ENCODE peak calls at places on chromosomes 1 and 21, in nine cellular contexts. H, V, S, B, O, W, T, E and D are unnamed samples. For H3K4me1 and H3K9me3, the result is how much of the 10 kb centered on the place peaks cover.

GRCh38 chr1:204516180-204516879 is at the start of gene MDM4:
- DNase-seq in W (peak), H (peak), V (peak), E (peak), T (peak), S (peak), B (peak), O (peak), D (peak)

GRCh38 chr1:243455760-243456651 is 200.2 kb downstream of the SDCCAG8 start:
- DNase-seq in S (no peak), H (no peak), V (no peak), B (no peak), E (no peak), O (no peak), W (no peak), T (no peak), D (no peak)

GRCh38 chr1:11653616-11654570 is at the start of gene FBXO2:
- DNase-seq in S (peak), W (no peak), O (no peak), V (peak), T (no peak), B (no peak), H (peak), E (peak), D (no peak)

GRCh38 chr1:37149296-37149695 is 115.0 kb upstream of the GRIK3 start:
- DNase-seq in E (no peak), T (no peak), W (no peak), V (no peak), S (no peak), B (no peak), O (no peak), H (no peak), D (no peak)

GRCh38 chr1:206508130-206508884 is 976 bp downstream of the RASSF5 start:
- DNase-seq in E (peak), O (no peak), H (no peak), V (no peak), T (no peak), W (no peak), B (no peak), S (no peak), D (no peak)

GRCh38 chr1:47738560-47739182 is 258.5 kb downstream of the TRABD2B start:
- DNase-seq in B (peak), E (peak), H (peak), T (peak), V (peak), S (peak), W (no peak), O (peak), D (no peak)

GRCh38 chr1:37850352-37850955 is 8.9 kb downstream of the MTF1 start:
- DNase-seq in V (no peak), S (no peak), O (peak), H (peak), B (no peak), E (no peak), W (no peak), T (no peak), D (no peak)

GRCh38 chr1:201504179-201504631 is 2.7 kb downstream of the CSRP1 start:
- DNase-seq in W (no peak), H (peak), B (no peak), T (no peak), V (peak), O (peak), E (peak), S (no peak), D (no peak)

GRCh38 chr1:200372095-200372884 is 37.5 kb downstream of the ZNF281 start:
- DNase-seq in B (no peak), W (no peak), V (peak), O (peak), S (no peak), H (peak), T (peak), E (peak), D (no peak)

GRCh38 chr1:193767891-193768290 is 581.5 kb upstream of the B3GALT2 start:
- DNase-seq in W (no peak), B (no peak), E (no peak), V (no peak), S (no peak), T (no peak), O (no peak), H (no peak), D (no peak)

GRCh38 chr1:214136336-214136735 is 144.6 kb upstream of the SMYD2 start:
- DNase-seq in E (no peak), S (no peak), T (no peak), W (no peak), B (no peak), V (peak), O (no peak), H (peak), D (no peak)

GRCh38 chr1:46508760-46509159 is 19.1 kb downstream of the DMBX1 start:
- DNase-seq in S (no peak), T (no peak), H (no peak), O (peak), E (peak), B (no peak), W (no peak), V (peak), D (no peak)

GRCh38 chr1:201149400-201149799 is 4.9 kb downstream of the TMEM9 start:
- DNase-seq in B (no peak), S (peak), W (no peak), V (peak), E (peak), T (peak), O (peak), H (peak), D (no peak)

GRCh38 chr1:88117597-88117996 is 566.5 kb upstream of the PKN2 start:
- DNase-seq in W (no peak), V (no peak), H (no peak), B (no peak), O (no peak), S (no peak), T (no peak), E (no peak), D (no peak)

GRCh38 chr1:182702826-182703524 is 18.6 kb upstream of the RGS8 start:
- DNase-seq in T (no peak), E (no peak), V (no peak), H (no peak), W (no peak), S (no peak), O (no peak), B (no peak), D (no peak)

GRCh38 chr1:228085287-228085926 is 2.9 kb downstream of the ARF1 start:
- DNase-seq in T (no peak), H (peak), V (peak), O (peak), B (no peak), S (peak), W (peak), E (peak), D (no peak)

GRCh38 chr1:109623601-109624161 is 4.0 kb downstream of the AMPD2 start:
- DNase-seq in E (peak), H (no peak), W (peak), T (no peak), V (no peak), S (no peak), O (no peak), B (no peak), D (no peak)

GRCh38 chr1:220076861-220077762 is 12.5 kb downstream of the BPNT1 start:
- DNase-seq in S (no peak), T (no peak), V (peak), E (peak), O (peak), H (no peak), W (no peak), B (no peak), D (no peak)

GRCh38 chr21:16587671-16588379 is 858.0 kb downstream of the USP25 start:
- DNase-seq in W (no peak), O (peak), V (peak), S (peak), T (no peak), H (peak), B (no peak), E (peak), D (no peak)

GRCh38 chr1:179012033-179012432 is 13.7 kb upstream of the FAM20B start:
- DNase-seq in W (no peak), O (no peak), T (no peak), B (no peak), H (peak), E (no peak), S (no peak), V (no peak), D (no peak)

GRCh38 chr1:218498061-218498938 is 153.2 kb downstream of the TGFB2 start:
- DNase-seq in V (peak), S (no peak), W (no peak), T (peak), B (no peak), E (peak), H (no peak), O (peak), D (no peak)

GRCh38 chr1:196060539-196060938 is 547.7 kb downstream of the KCNT2 start:
- DNase-seq in B (no peak), S (no peak), H (no peak), E (no peak), T (no peak), W (no peak), V (no peak), O (no peak), D (no peak)

GRCh38 chr1:172929006-172929405 is 121.7 kb downstream of the TNFSF18 start:
- DNase-seq in V (peak), B (no peak), H (peak), O (peak), S (no peak), T (no peak), E (peak), W (no peak), D (no peak)

GRCh38 chr1:180911640-180912161 is 996 bp upstream of the KIAA1614 start:
- DNase-seq in V (peak), O (peak), B (no peak), T (no peak), H (peak), E (peak), W (no peak), S (no peak), D (no peak)

GRCh38 chr21:36478941-36479340 is 981 bp downstream of the CLDN14 start:
- DNase-seq in B (no peak), E (peak), V (peak), W (no peak), O (no peak), T (peak), H (peak), S (peak), D (no peak)

GRCh38 chr1:179155615-179156014 is 73.7 kb downstream of the TOR3A start:
- DNase-seq in T (no peak), B (no peak), W (no peak), O (no peak), V (no peak), H (no peak), E (peak), S (no peak), D (no peak)

GRCh38 chr1:61119085-61119484 is 36.7 kb downstream of the NFIA start:
- DNase-seq in H (no peak), E (no peak), B (no peak), W (no peak), O (no peak), S (no peak), V (no peak), T (peak), D (no peak)

GRCh38 chr1:153549741-153550397 is 811 bp upstream of the S100A3 start:
- DNase-seq in O (no peak), H (no peak), B (no peak), W (no peak), S (no peak), V (no peak), E (no peak), T (no peak), D (no peak)

GRCh38 chr1:153546371-153546770 is 765 bp upstream of the S100A4 start:
- DNase-seq in V (no peak), B (no peak), T (no peak), S (no peak), O (no peak), E (no peak), H (no peak), W (no peak), D (no peak)

GRCh38 chr1:153548722-153549695 is at the start of gene S100A3:
- DNase-seq in W (no peak), H (peak), O (peak), B (peak), T (peak), E (peak), V (peak), S (no peak), D (no peak)

GRCh38 chr1:153546796-153547559 is 1.4 kb upstream of the S100A4 start:
- DNase-seq in H (no peak), E (peak), B (no peak), S (no peak), V (no peak), T (no peak), W (no peak), O (no peak), D (no peak)

DNA sequence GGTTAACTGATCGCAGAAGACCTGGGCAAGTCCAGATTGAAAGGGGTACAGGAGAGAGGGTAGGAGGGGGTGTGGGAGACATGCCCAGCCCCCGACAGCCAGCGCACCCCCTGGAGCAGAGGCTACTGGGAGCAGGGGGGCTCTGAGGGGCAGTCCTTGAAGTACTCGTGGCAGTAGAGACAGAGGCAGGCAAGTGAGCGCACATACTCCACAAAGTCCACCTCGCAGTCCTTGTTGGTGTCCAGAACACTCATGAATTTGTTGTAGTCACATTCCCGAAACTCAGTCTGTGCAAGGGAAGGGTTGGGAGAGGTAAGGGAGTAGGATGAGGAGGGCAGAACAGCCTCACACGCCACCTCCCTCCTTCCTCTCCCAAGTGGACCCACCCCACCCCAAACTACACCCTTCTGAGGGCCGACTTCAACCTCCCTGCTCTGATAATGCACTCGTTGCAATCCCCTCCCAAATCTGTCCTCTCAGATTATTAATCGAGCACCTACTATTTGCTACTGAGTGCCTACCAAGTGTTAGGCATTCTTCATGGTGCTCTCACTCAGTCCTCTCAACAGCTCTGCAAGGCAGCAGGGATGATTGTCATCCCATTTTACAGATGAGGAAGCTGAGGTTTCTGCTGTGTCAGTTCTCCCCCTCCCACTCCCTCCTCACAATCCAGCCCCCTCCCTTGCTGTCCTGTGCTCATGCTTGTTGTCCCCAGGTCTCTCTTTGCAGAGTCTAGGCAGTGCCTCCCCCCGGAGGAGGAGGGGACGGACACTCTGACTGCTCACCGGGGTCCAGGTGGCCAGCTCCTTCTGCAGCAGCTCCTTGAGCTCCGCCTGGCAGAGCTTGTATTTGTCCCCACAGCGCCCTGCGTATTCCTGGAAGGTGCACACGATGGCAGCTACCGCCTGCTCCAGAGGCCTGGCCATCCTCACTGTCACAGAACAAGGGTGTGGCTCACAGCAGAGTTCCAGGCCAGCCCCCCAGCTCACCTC is 1.2 kb downstream of the S100A3 start:
- DNase-seq in W (no peak), T (no peak), V (no peak), E (no peak), S (no peak), H (no peak), B (no peak), O (no peak), D (no peak)
- H3K4me1 ChIP-seq in W (under half), T (half or more), V (under half), E (half or more), S (under half), H (under half), B (under half), O (under half), D (under half)

GRCh38 chr1:69271569-69271968 is 296.2 kb upstream of the LRRC7 start:
- DNase-seq in O (no peak), E (no peak), V (no peak), H (no peak), T (no peak), S (no peak), B (no peak), W (no peak), D (no peak)
- H3K9me3 ChIP-seq in O (under half), E (under half), V (under half), H (under half), T (under half), S (under half), B (under half), W (under half), D (under half)

GRCh38 chr1:15852828-15853302 is 5.4 kb downstream of the SPEN start:
- DNase-seq in T (no peak), E (no peak), S (no peak), O (no peak), W (no peak), B (no peak), V (peak), H (no peak), D (no peak)

GRCh38 chr1:15849775-15850449 is 2.4 kb downstream of the SPEN start:
- DNase-seq in E (peak), B (peak), H (peak), V (peak), T (peak), W (no peak), O (peak), S (peak), D (no peak)

GRCh38 chr1:15851251-15852035 is 3.9 kb downstream of the SPEN start:
- DNase-seq in H (no peak), S (peak), O (no peak), B (no peak), T (no peak), V (peak), W (no peak), E (peak), D (no peak)

GRCh38 chr1:15850450-15851079 is 3.1 kb downstream of the SPEN start:
- DNase-seq in B (no peak), O (no peak), T (no peak), W (no peak), S (no peak), V (no peak), E (peak), H (no peak), D (no peak)

DNA sequence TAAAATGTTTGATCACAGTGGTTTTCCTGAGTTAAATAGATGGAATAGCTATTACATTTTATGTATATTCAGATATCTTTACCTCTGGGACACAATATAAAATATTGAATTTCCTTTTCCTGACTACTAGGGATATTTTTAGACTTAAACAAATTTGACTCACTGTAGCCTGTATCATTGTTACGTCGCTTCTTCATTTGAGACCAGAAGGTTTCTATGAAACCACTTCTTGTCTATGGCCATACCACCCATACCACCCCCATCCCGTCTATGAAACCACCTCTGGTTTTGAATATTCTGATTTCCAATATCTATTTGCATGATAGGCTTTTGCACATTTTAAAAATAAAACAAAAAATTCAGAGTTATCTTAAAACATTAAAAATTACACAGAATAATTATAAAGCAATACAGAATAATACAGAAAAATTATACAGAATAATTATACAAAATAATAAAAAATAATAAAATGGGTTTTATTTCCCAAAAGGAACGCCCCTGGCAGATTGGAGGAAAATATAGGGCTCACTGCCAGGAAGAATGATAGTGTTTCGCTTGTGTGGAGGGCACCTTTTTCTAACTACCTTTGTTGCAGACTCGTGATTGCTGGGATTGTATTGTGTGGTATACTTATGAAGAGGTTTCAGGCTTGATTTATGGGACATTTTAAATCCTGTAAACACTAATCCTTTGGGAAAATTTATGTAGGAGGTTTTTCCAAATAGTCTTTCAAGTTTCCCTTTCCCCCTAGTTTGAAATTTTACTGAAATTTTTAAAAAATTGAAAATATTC is 4.7 kb downstream of the SPEN start:
- DNase-seq in H (no peak), E (peak), V (peak), S (no peak), O (peak), W (no peak), T (no peak), B (no peak), D (no peak)
- H3K4me1 ChIP-seq in H (under half), E (under half), V (under half), S (under half), O (under half), W (under half), T (under half), B (half or more), D (under half)

DNA sequence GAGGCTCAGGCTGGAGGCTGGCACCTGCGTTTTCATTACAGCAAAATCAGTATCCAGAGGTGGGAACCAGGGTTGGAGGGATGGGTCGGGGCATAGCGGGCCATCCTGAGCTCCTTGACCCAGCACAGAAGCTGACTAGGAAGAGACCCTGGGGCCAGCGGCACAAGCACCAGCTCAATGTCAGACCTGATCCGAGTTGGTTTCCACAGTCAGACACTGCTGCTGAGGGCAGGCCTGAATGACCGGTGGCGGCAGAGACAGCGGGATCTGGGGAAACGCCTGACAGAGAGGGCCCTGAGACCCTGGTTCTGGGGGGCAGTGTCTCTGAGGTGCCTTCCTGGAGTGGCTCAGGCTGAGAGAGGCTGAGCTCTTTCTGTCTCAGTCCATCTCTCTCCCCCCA is 162.0 kb upstream of the C1orf174 start:
- DNase-seq in H (no peak), W (no peak), O (no peak), V (no peak), T (no peak), B (no peak), S (no peak), E (no peak), D (no peak)
- H3K9me3 ChIP-seq in H (under half), W (under half), O (half or more), V (under half), T (under half), B (under half), S (under half), E (under half), D (under half)

DNA sequence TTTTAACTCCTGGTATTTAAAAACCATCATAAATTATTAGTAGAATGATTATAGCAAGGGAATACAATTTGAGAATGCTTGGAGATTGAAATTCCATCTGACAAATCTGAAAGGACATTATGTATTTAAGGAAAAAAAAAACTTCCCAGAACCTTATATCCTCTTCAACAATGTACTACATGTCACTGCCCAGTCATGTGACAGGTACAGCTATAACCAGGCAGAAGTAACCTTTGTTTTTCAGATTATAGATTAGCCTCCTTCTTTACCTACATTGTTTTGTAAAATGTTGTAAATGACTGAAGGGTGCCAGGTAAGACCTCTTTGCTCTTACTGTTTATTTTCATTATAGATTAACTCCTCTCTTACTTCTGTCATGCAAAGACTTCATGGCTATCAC is 96.9 kb downstream of the KCNJ6 start:
- DNase-seq in T (no peak), W (no peak), E (no peak), O (no peak), V (no peak), H (no peak), S (no peak), B (no peak), D (no peak)
- H3K4me1 ChIP-seq in T (under half), W (under half), E (under half), O (under half), V (under half), H (under half), S (under half), B (under half), D (under half)